ENCODE peak calls at places on chromosomes 5 and 9, in six cellular contexts. One of them, this sample, is unnamed.

GRCh38 chr9:22050924-22051323 is 41.8 kb upstream of the CDKN2B start:
- DNase-seq in H1: no peak
- DNase-seq in K562: no peak
- DNase-seq in GM12891: no peak
- DNase-seq in GM12878: no peak
- DNase-seq in SK-N-SH: no peak
- DNase-seq in this sample: no peak

GRCh38 chr5:119187776-119188529 is 117.1 kb downstream of the DMXL1 start:
- DNase-seq in SK-N-SH: no peak
- DNase-seq in K562: no peak
- DNase-seq in GM12891: no peak
- DNase-seq in H1: no peak
- DNase-seq in GM12878: no peak
- DNase-seq in this sample: no peak

GRCh38 chr5:110726249-110727024 is at the start of gene TMEM232:
- DNase-seq in GM12891: no peak
- DNase-seq in H1: peak
- DNase-seq in GM12878: peak
- DNase-seq in SK-N-SH: peak
- DNase-seq in K562: peak
- DNase-seq in this sample: no peak

GRCh38 chr5:31407921-31408714 is 123.8 kb downstream of the DROSHA start:
- DNase-seq in H1: no peak
- DNase-seq in SK-N-SH: no peak
- DNase-seq in GM12878: no peak
- DNase-seq in K562: no peak
- DNase-seq in GM12891: no peak
- DNase-seq in this sample: no peak

GRCh38 chr9:21961569-21961968 is 32.6 kb downstream of the CDKN2A start:
- DNase-seq in K562: no peak
- DNase-seq in SK-N-SH: no peak
- DNase-seq in GM12891: no peak
- DNase-seq in H1: no peak
- DNase-seq in GM12878: no peak
- DNase-seq in this sample: no peak

GRCh38 chr5:77168187-77168883 is 42.1 kb upstream of the PDE8B start:
- DNase-seq in GM12878: no peak
- DNase-seq in GM12891: no peak
- DNase-seq in K562: no peak
- DNase-seq in SK-N-SH: no peak
- DNase-seq in H1: no peak
- DNase-seq in this sample: no peak

GRCh38 chr5:26945881-26946280 is 92.5 kb downstream of the CDH9 start:
- DNase-seq in SK-N-SH: no peak
- DNase-seq in GM12891: no peak
- DNase-seq in GM12878: no peak
- DNase-seq in K562: no peak
- DNase-seq in H1: no peak
- DNase-seq in this sample: no peak

GRCh38 chr5:179795863-179796833 is 2.4 kb downstream of the LTC4S start:
- DNase-seq in SK-N-SH: peak
- DNase-seq in H1: peak
- DNase-seq in GM12891: peak
- DNase-seq in GM12878: peak
- DNase-seq in K562: no peak
- DNase-seq in this sample: peak

GRCh38 chr9:90830051-90830450 is 28.4 kb downstream of the SYK start:
- DNase-seq in SK-N-SH: no peak
- DNase-seq in K562: no peak
- DNase-seq in GM12878: no peak
- DNase-seq in GM12891: no peak
- DNase-seq in H1: no peak
- DNase-seq in this sample: no peak

GRCh38 chr5:138138949-138139775 is at the start of gene NME5:
- DNase-seq in GM12878: peak
- DNase-seq in GM12891: peak
- DNase-seq in SK-N-SH: peak
- DNase-seq in H1: peak
- DNase-seq in K562: no peak
- DNase-seq in this sample: peak

GRCh38 chr9:94874316-94874715 is 147.8 kb downstream of the AOPEP start:
- DNase-seq in K562: no peak
- DNase-seq in GM12878: no peak
- DNase-seq in H1: peak
- DNase-seq in GM12891: no peak
- DNase-seq in SK-N-SH: no peak
- DNase-seq in this sample: no peak

GRCh38 chr9:109468927-109469326 is 29.2 kb downstream of the PTPN3 start:
- DNase-seq in GM12891: no peak
- DNase-seq in K562: no peak
- DNase-seq in GM12878: no peak
- DNase-seq in H1: no peak
- DNase-seq in SK-N-SH: no peak
- DNase-seq in this sample: no peak

GRCh38 chr5:134453016-134453415 is 41.3 kb upstream of the CDKN2AIPNL start:
- DNase-seq in GM12891: no peak
- DNase-seq in GM12878: no peak
- DNase-seq in K562: no peak
- DNase-seq in SK-N-SH: no peak
- DNase-seq in H1: no peak
- DNase-seq in this sample: no peak

GRCh38 chr5:66738136-66738535 is 141.9 kb downstream of the MAST4 start:
- DNase-seq in K562: no peak
- DNase-seq in SK-N-SH: no peak
- DNase-seq in H1: no peak
- DNase-seq in GM12878: no peak
- DNase-seq in GM12891: no peak
- DNase-seq in this sample: no peak

GRCh38 chr5:59922220-59922619 is 28.7 kb upstream of the PDE4D start:
- DNase-seq in SK-N-SH: no peak
- DNase-seq in GM12878: no peak
- DNase-seq in GM12891: no peak
- DNase-seq in K562: no peak
- DNase-seq in H1: peak
- DNase-seq in this sample: no peak

GRCh38 chr5:5140051-5141010 is at the start of gene ADAMTS16:
- DNase-seq in GM12878: no peak
- DNase-seq in SK-N-SH: peak
- DNase-seq in H1: peak
- DNase-seq in GM12891: no peak
- DNase-seq in K562: no peak
- DNase-seq in this sample: no peak

GRCh38 chr5:31637851-31638250 is 1.1 kb upstream of the PDZD2 start:
- DNase-seq in GM12891: no peak
- DNase-seq in K562: no peak
- DNase-seq in GM12878: no peak
- DNase-seq in H1: no peak
- DNase-seq in SK-N-SH: peak
- DNase-seq in this sample: no peak

GRCh38 chr5:155189981-155190380 is 176.4 kb downstream of the KIF4B start:
- DNase-seq in GM12878: no peak
- DNase-seq in H1: no peak
- DNase-seq in GM12891: no peak
- DNase-seq in SK-N-SH: no peak
- DNase-seq in K562: no peak
- DNase-seq in this sample: no peak

GRCh38 chr5:124740991-124741583 is 5.4 kb downstream of the ZNF608 start:
- DNase-seq in SK-N-SH: no peak
- DNase-seq in K562: no peak
- DNase-seq in GM12878: no peak
- DNase-seq in GM12891: no peak
- DNase-seq in H1: no peak
- DNase-seq in this sample: no peak

GRCh38 chr9:98614941-98615340 is 93.8 kb downstream of the GABBR2 start:
- DNase-seq in K562: no peak
- DNase-seq in GM12878: no peak
- DNase-seq in H1: no peak
- DNase-seq in SK-N-SH: no peak
- DNase-seq in GM12891: no peak
- DNase-seq in this sample: no peak

GRCh38 chr5:143141652-143142051 is 261.8 kb downstream of the NR3C1 start:
- DNase-seq in GM12891: no peak
- DNase-seq in K562: no peak
- DNase-seq in H1: no peak
- DNase-seq in GM12878: no peak
- DNase-seq in SK-N-SH: no peak
- DNase-seq in this sample: no peak

GRCh38 chr9:90124961-90125360 is 517.7 kb downstream of the DIRAS2 start:
- DNase-seq in GM12891: no peak
- DNase-seq in GM12878: no peak
- DNase-seq in H1: no peak
- DNase-seq in SK-N-SH: peak
- DNase-seq in K562: no peak
- DNase-seq in this sample: no peak

GRCh38 chr5:33257807-33258491 is 182.8 kb upstream of the TARS1 start:
- DNase-seq in H1: no peak
- DNase-seq in GM12878: no peak
- DNase-seq in SK-N-SH: no peak
- DNase-seq in K562: no peak
- DNase-seq in GM12891: no peak
- DNase-seq in this sample: no peak

DNA sequence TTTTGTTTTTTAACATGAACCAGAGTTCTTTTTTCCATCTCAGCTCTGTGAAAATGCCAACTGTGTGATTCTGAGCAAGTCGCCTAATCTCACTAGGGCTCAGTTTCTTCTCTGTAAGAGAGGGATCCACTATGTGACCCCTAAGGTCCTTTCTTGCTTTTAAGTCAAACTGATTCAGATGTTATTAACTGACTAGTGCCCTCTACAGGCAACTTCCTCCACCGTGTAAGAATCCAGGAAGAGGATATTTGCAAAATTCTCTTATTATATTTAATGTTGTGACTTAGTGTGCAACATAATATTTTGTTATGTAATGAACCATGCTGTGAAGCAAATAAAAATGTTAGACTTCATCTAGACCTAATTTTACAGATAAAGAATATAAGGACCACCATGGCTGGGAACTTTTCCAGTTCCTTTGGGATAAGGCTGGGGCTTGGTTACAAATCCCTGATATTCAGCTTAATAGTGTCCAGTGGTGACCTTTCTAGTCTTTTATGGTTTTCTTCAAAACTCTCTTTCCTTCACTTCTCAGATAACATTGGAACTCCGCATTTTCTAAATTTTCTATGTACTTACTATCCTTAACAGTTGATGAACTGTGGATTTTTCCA is 244.7 kb downstream of the PIK3R1 start:
- DNase-seq in SK-N-SH: peak
- DNase-seq in GM12878: no peak
- DNase-seq in K562: peak
- DNase-seq in H1: no peak
- DNase-seq in GM12891: peak
- DNase-seq in this sample: no peak
- TF ChIP-seq TAF1 in SK-N-SH: no peak
- TF ChIP-seq TAF1 in GM12878: no peak
- TF ChIP-seq TAF1 in K562: no peak
- TF ChIP-seq TAF1 in H1: no peak
- TF ChIP-seq TAF1 in GM12891: no peak
- TF ChIP-seq TAF1 in this sample: no peak

DNA sequence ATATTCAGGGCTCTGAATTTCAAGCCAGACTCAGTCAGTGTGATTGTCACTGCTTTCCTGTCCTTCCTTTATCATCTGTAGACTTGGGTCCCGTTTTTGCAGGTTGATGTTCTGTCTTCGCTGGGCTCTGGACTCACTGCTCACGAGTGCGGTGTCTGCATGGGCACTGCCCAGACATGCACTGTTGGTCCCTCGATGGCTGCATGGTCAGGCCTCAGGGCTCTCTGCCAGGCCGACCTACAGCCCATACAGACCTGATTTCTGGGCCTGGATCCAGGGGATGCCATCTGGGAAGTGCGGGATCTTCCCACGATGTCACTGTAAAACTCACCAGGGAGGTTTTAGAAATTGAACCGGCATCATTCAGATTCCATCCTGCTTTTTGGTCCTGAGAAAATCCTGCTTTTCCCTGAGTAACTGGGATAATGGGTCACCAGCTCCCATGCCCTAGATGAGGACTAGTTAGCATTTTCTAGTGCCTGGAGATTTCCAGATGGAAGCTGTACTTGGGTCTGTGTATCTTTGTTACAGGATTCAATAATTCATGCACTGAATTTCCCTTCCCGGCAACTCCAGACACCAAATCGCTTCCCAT is 9.1 kb downstream of the S1PR3 start:
- DNase-seq in SK-N-SH: peak
- DNase-seq in K562: no peak
- DNase-seq in H1: peak
- DNase-seq in GM12878: no peak
- DNase-seq in GM12891: no peak
- DNase-seq in this sample: no peak
- TF ChIP-seq TAF1 in SK-N-SH: no peak
- TF ChIP-seq TAF1 in K562: no peak
- TF ChIP-seq TAF1 in H1: no peak
- TF ChIP-seq TAF1 in GM12878: no peak
- TF ChIP-seq TAF1 in GM12891: no peak
- TF ChIP-seq TAF1 in this sample: no peak

DNA sequence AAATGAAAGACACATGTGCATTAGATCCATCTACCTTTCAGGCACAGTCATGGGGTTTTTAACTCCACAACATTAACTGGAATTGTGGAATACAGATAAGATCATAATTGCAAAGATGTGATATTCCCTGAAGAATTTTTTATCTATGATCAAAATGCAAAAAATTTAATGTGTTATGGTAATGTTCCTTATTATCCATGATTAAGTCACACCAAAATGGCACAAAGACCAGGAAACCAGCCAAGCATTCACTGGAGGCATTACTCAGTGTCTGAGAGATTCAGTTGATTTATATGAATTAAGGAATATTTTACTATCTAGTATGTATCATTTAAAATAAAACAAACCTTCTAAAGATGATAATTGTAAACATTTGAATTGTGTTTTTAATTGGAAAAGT is 149.9 kb upstream of the VCAN start:
- DNase-seq in GM12878: no peak
- DNase-seq in H1: no peak
- DNase-seq in K562: no peak
- DNase-seq in GM12891: no peak
- DNase-seq in SK-N-SH: no peak
- DNase-seq in this sample: no peak
- TF ChIP-seq TAF1 in GM12878: no peak
- TF ChIP-seq TAF1 in H1: no peak
- TF ChIP-seq TAF1 in K562: no peak
- TF ChIP-seq TAF1 in GM12891: no peak
- TF ChIP-seq TAF1 in SK-N-SH: no peak
- TF ChIP-seq TAF1 in this sample: no peak

DNA sequence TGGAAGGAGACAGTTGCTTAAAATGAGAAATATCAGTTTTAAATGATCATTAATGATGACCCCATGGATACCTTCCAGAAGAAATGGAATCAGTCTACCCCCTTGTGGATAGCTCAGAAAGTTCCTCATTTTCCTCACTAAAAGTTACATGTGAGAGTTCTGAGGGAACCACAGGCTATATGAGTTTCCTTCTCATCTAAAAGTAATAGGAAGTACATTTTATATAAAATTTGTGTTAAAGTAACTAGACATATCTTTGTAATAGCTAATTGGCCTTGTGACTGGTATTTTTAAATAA is 104.9 kb upstream of the SLC25A48 start:
- DNase-seq in SK-N-SH: no peak
- DNase-seq in K562: no peak
- DNase-seq in GM12891: no peak
- DNase-seq in H1: no peak
- DNase-seq in GM12878: no peak
- DNase-seq in this sample: no peak
- TF ChIP-seq TAF1 in SK-N-SH: no peak
- TF ChIP-seq TAF1 in K562: no peak
- TF ChIP-seq TAF1 in GM12891: no peak
- TF ChIP-seq TAF1 in H1: no peak
- TF ChIP-seq TAF1 in GM12878: no peak
- TF ChIP-seq TAF1 in this sample: no peak

This sample was measured in GM12892.